ENCODE peak calls at places on chromosomes 4 and X, in eight cellular contexts. I is SJCRH30, R is Karpas-422, C is psoas muscle, A is cardiac muscle cell, P is AG04449, F is bronchial epithelial cell, S is heart left ventricle. J is an unnamed sample.

GRCh38 chr4:92646826-92647225 is 343.1 kb downstream of the GRID2 start:
- DNase-seq in I (no peak), R (no peak), C (no peak), A (no peak), P (no peak), F (no peak), S (no peak), J (no peak)

GRCh38 chrX:110418220-110418856 is 59.7 kb downstream of the RTL9 start:
- DNase-seq in I (peak; percentile 73), R (peak; percentile 33), C (no peak), A (peak; percentile 68), P (no peak), F (peak; percentile 53), S (no peak), J (peak; percentile 20)

GRCh38 chr4:187171731-187172339 is 448.2 kb upstream of the FAT1 start:
- DNase-seq in I (no peak), R (no peak), C (no peak), A (no peak), P (peak; percentile 59), F (peak; percentile 61), S (no peak), J (no peak)

GRCh38 chrX:119266364-119266995 is 30.4 kb downstream of the PGRMC1 start:
- DNase-seq in I (peak; percentile 39), R (peak; percentile 63), C (no peak), A (peak; percentile 23), P (no peak), F (peak; percentile 7), S (no peak), J (no peak)

GRCh38 chr4:185257086-185257485 is 47.7 kb downstream of the SNX25 start:
- DNase-seq in I (no peak), R (no peak), C (no peak), A (no peak), P (no peak), F (no peak), S (no peak), J (no peak)

GRCh38 chrX:41293269-41293668 is 40.7 kb upstream of the DDX3X start:
- DNase-seq in I (no peak), R (peak; percentile 70), C (peak; percentile 14), A (no peak), P (no peak), F (no peak), S (no peak), J (no peak)

GRCh38 chrX:39667746-39668507 is 429.8 kb downstream of the BCOR start:
- DNase-seq in I (peak; percentile 45), R (no peak), C (no peak), A (no peak), P (no peak), F (no peak), S (no peak), J (no peak)

GRCh38 chr4:184807797-184808718 is 17.7 kb downstream of the ACSL1 start:
- DNase-seq in I (peak; percentile 7), R (no peak), C (peak; percentile 39), A (peak; percentile 41), P (no peak), F (peak; percentile 78), S (peak; percentile 70), J (no peak)

GRCh38 chr4:88693792-88694191 is 3.8 kb downstream of the NAP1L5 start:
- DNase-seq in I (no peak), R (no peak), C (no peak), A (no peak), P (no peak), F (no peak), S (no peak), J (no peak)

GRCh38 chr4:107599841-107600240 is 120.2 kb downstream of the PAPSS1 start:
- DNase-seq in I (no peak), R (no peak), C (no peak), A (no peak), P (no peak), F (no peak), S (no peak), J (no peak)

GRCh38 chrX:48813605-48814004 is 11.7 kb downstream of the HDAC6 start:
- DNase-seq in I (no peak), R (no peak), C (no peak), A (no peak), P (no peak), F (no peak), S (no peak), J (no peak)

GRCh38 chrX:40297949-40298539 is 200.3 kb upstream of the BCOR start:
- DNase-seq in I (no peak), R (no peak), C (no peak), A (peak; percentile 2), P (no peak), F (no peak), S (no peak), J (no peak)

GRCh38 chr4:185742766-185743165 is 69.2 kb downstream of the SORBS2 start:
- DNase-seq in I (peak; percentile 6), R (no peak), C (no peak), A (no peak), P (no peak), F (peak; percentile 56), S (no peak), J (peak; percentile 69)

GRCh38 chr4:154329268-154329858 is 162.2 kb downstream of the DCHS2 start:
- DNase-seq in I (no peak), R (peak; percentile 69), C (no peak), A (peak; percentile 49), P (no peak), F (peak; percentile 43), S (no peak), J (peak; percentile 17)

GRCh38 chr4:3295837-3296624 is 3.2 kb downstream of the RGS12 start:
- DNase-seq in I (no peak), R (no peak), C (no peak), A (no peak), P (no peak), F (no peak), S (no peak), J (no peak)

GRCh38 chr4:134762053-134762452 is 560.5 kb upstream of the PABPC4L start:
- DNase-seq in I (no peak), R (peak; percentile 47), C (no peak), A (no peak), P (no peak), F (no peak), S (no peak), J (peak; percentile 4)

GRCh38 chrX:47446431-47446830 is 36.6 kb downstream of the ZNF41 start:
- DNase-seq in I (no peak), R (no peak), C (no peak), A (no peak), P (no peak), F (peak; percentile 1), S (no peak), J (no peak)

GRCh38 chrX:11265352-11265751 is 27.9 kb upstream of the AMELX start:
- DNase-seq in I (no peak), R (no peak), C (no peak), A (no peak), P (no peak), F (no peak), S (no peak), J (no peak)

GRCh38 chrX:130682990-130683389 is 220.0 kb downstream of the ENOX2 start:
- DNase-seq in I (no peak), R (no peak), C (no peak), A (peak; percentile 6), P (no peak), F (no peak), S (no peak), J (no peak)

GRCh38 chr4:61992351-61992750 is 792.2 kb downstream of the ADGRL3 start:
- DNase-seq in I (no peak), R (no peak), C (no peak), A (no peak), P (no peak), F (no peak), S (no peak), J (no peak)

DNA sequence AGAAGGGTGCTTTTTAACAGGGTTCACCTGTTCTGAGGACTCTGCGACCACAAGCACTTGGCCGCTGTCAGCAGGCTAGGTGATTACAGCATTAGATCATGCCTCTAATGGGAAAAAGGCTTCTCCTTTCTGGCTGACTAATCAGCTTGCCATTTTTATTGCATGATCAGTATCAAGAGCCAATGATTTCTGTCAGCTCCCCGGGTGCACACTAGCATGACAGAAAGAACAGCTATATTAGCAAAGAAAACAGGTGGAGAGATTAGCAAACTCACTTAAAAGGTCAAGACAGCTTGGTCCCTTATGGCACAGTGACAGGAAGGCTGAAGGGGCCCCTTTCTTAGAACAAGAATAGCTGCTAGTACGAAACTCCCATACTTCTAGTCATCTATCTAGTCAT is 170.0 kb downstream of the SMIM20 start:
- DNase-seq in I (peak; percentile 88), R (no peak), C (peak; percentile 52), A (peak; percentile 15), P (peak; percentile 63), F (peak; percentile 91), S (no peak), J (no peak)
- H3K4me3 ChIP-seq in I (no peak overlapping the region), R (no peak overlapping the region), C (no peak overlapping the region), A (no peak overlapping the region), P (no peak overlapping the region), F (no peak overlapping the region), S (no peak overlapping the region), J (no peak overlapping the region)

DNA sequence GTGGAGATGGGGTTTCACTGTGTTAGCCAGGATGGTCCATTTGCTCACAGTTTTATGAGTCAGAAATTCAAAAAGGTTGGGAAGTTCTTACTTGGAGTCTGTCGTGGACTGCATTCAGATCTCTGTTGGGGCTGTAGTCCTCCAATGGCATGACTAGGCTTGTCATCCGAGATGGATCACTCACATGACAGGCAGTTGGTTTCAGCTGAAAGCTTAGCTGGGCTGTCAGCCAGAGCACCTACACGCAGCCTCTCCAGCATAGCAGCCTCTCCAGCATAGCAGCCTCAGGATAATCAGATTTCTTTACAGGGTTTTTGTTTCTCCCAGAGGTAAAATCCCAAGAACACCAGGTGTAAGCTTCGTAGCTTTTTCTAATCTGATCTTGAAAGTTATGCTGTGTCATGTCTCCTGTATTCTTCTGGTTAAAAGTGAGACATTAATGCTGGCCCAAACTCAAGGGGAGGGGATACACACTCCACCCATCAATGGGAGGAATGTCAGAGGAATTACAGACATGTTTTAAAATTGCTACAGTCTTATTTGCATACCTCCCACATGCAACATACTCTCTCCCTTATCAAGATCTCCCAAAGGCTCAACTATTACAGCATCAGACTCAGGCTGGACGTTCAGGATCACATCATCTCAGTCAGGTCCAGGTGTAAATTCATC is 31.6 kb upstream of the SOD3 start:
- DNase-seq in I (no peak), R (no peak), C (peak; percentile 23), A (no peak), P (no peak), F (peak; percentile 98), S (peak; percentile 34), J (no peak)
- H3K4me3 ChIP-seq in I (no peak overlapping the region), R (no peak overlapping the region), C (no peak overlapping the region), A (no peak overlapping the region), P (no peak overlapping the region), F (no peak overlapping the region), S (no peak overlapping the region), J (no peak overlapping the region)

DNA sequence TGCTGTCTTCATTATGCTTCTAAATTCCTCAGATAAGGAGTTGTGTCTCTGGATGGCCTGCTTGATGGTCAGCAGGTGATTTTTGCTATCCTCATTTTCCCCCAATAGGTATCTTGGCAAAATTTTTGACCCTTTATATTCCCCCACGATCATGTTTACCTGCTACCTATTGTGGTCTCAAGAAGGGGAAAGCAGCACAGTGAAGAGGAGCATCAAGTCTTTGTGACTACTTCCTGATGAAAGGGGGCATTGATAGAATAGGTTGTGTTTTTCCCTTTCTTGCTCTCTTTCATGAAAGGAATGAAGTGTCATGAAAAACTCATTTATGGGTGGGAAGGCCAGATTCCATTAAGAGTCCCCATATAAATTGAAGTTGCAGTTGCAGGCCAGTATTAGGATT is 153.8 kb downstream of the KLF8 start:
- DNase-seq in I (no peak), R (no peak), C (no peak), A (no peak), P (no peak), F (no peak), S (no peak), J (no peak)
- H3K4me3 ChIP-seq in I (no peak overlapping the region), R (no peak overlapping the region), C (no peak overlapping the region), A (no peak overlapping the region), P (no peak overlapping the region), F (no peak overlapping the region), S (no peak overlapping the region), J (no peak overlapping the region)

GRCh38 chrX:102341867-102342266 is 94.9 kb downstream of the NXF2 start:
- DNase-seq in I (no peak), R (peak; percentile 37), C (no peak), A (no peak), P (no peak), F (no peak), S (no peak), J (no peak)
- H3K4me3 ChIP-seq in I (no peak overlapping the region), R (no peak overlapping the region), C (no peak overlapping the region), A (no peak overlapping the region), P (no peak overlapping the region), F (no peak overlapping the region), S (no peak overlapping the region), J (no peak overlapping the region)

J was measured in Jurkat, Clone E6-1.